ENCODE peak calls at places on chromosomes 4 and X, in six cellular contexts. U, I, P, M, N and Y are unnamed samples. For H3K27me3, the result is how much of the 10 kb centered on the place peaks cover.

GRCh38 chrX:24920769-24921168 is 95.0 kb downstream of the ARX start:
- DNase-seq in U (no peak), I (no peak), P (no peak), M (no peak), N (no peak), Y (no peak)

GRCh38 chr4:101393256-101393655 is 45.9 kb upstream of the PPP3CA start:
- DNase-seq in U (no peak), I (peak), P (no peak), M (no peak), N (no peak), Y (no peak)

GRCh38 chr4:126710935-126711334 is 921.8 kb upstream of the INTU start:
- DNase-seq in U (no peak), I (no peak), P (no peak), M (no peak), N (no peak), Y (no peak)

GRCh38 chrX:72314881-72315280 is 9.2 kb upstream of the CITED1 start:
- DNase-seq in U (no peak), I (no peak), P (no peak), M (no peak), N (no peak), Y (no peak)

GRCh38 chrX:136497556-136498048 is at the start of gene HTATSF1:
- DNase-seq in U (peak), I (no peak), P (no peak), M (no peak), N (no peak), Y (no peak)

GRCh38 chr4:141233673-141234072 is 13.0 kb downstream of the ZNF330 start:
- DNase-seq in U (no peak), I (no peak), P (no peak), M (no peak), N (no peak), Y (no peak)

GRCh38 chrX:1027133-1027532 is 185.3 kb downstream of the CRLF2 start:
- DNase-seq in U (no peak), I (no peak), P (no peak), M (no peak), N (no peak), Y (no peak)

GRCh38 chr4:18075823-18076433 is 54.4 kb upstream of the LCORL start:
- DNase-seq in U (no peak), I (peak), P (no peak), M (no peak), N (peak), Y (peak)

GRCh38 chr4:53640576-53641459 is 49.5 kb upstream of the LNX1 start:
- DNase-seq in U (peak), I (peak), P (no peak), M (no peak), N (no peak), Y (no peak)

GRCh38 chrX:18951032-18951431 is 32.9 kb downstream of the PHKA2 start:
- DNase-seq in U (no peak), I (peak), P (no peak), M (no peak), N (no peak), Y (no peak)

GRCh38 chr4:133145241-133145640 is 3.9 kb upstream of the PCDH10 start:
- DNase-seq in U (no peak), I (no peak), P (no peak), M (no peak), N (no peak), Y (no peak)

GRCh38 chr4:107838763-107839162 is 14.0 kb downstream of the SGMS2 start:
- DNase-seq in U (no peak), I (no peak), P (no peak), M (no peak), N (no peak), Y (no peak)

GRCh38 chr4:52368895-52369294 is 290.2 kb downstream of the USP46 start:
- DNase-seq in U (no peak), I (no peak), P (no peak), M (no peak), N (no peak), Y (no peak)

GRCh38 chr4:87117051-87117729 is 103.2 kb downstream of the KLHL8 start:
- DNase-seq in U (no peak), I (peak), P (no peak), M (no peak), N (no peak), Y (no peak)

GRCh38 chr4:11480683-11481082 is 52.0 kb upstream of the HS3ST1 start:
- DNase-seq in U (no peak), I (no peak), P (no peak), M (no peak), N (peak), Y (no peak)

GRCh38 chr4:102868153-102868781 is 525 bp upstream of the CISD2 start:
- DNase-seq in U (no peak), I (no peak), P (no peak), M (no peak), N (no peak), Y (no peak)

GRCh38 chrX:139783959-139784358 is 76.0 kb upstream of the MCF2 start:
- DNase-seq in U (no peak), I (no peak), P (no peak), M (no peak), N (no peak), Y (no peak)

GRCh38 chr4:14856076-14856926 is 146.0 kb upstream of the CPEB2 start:
- DNase-seq in U (no peak), I (peak), P (no peak), M (no peak), N (peak), Y (no peak)

GRCh38 chr4:166675411-166675810 is 558.9 kb downstream of the SPOCK3 start:
- DNase-seq in U (no peak), I (no peak), P (no peak), M (no peak), N (no peak), Y (no peak)

GRCh38 chr4:93771640-93772411 is 56.7 kb upstream of the ATOH1 start:
- DNase-seq in U (no peak), I (no peak), P (no peak), M (no peak), N (no peak), Y (no peak)

GRCh38 chr4:25552580-25553271 is 102.9 kb upstream of the SLC34A2 start:
- DNase-seq in U (no peak), I (peak), P (no peak), M (no peak), N (peak), Y (no peak)

GRCh38 chrX:64204701-64205440 is 637 bp downstream of the AMER1 start:
- DNase-seq in U (peak), I (peak), P (peak), M (peak), N (no peak), Y (no peak)

GRCh38 chrX:19513383-19513782 is 1.9 kb downstream of the MAP3K15 start:
- DNase-seq in U (no peak), I (peak), P (no peak), M (no peak), N (no peak), Y (no peak)

GRCh38 chrX:2897311-2897689 is 31.8 kb downstream of the ARSD start:
- DNase-seq in U (peak), I (no peak), P (no peak), M (no peak), N (no peak), Y (no peak)

DNA sequence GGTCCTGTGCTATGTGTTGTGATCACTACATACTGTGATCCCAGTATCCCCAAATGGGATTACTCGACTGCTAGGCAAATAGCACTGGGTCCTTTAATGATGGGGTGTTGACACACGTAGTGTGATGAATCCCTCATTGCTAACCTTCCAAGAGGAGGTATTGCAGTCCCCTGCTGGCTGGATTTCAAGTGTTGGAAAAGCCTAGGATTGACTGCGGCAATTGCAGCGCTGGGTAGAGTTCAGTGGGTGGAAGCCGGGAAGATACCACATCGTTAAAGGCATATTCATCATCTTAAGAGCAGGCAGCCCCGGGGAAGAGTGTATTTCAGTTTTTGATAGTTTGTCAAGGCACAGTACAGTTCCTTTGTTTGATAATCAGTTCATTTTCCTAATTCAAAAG is 159.9 kb downstream of the TRIML1 start:
- DNase-seq in U (peak), I (peak), P (no peak), M (no peak), N (no peak), Y (no peak)
- H3K27me3 ChIP-seq in U (under half), I (under half), P (under half), M (under half), N (under half), Y (under half)

DNA sequence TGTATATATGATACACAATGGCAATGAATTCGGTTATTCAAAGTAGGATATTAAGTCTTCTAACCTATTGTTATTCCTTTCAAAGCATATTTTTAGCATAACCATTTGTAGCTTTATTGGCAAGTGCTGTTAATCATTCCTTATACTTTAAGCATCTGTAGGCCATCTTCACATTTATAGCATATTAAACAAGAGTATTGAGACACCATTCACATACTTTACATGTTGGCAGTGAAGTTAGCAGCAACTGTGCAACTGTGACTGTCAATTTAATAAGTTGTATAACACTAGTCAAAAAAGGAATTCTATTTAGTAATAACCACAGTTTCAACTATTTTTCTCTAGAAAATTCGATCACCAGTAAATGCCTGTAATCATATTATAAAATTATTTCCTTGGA is 107.3 kb upstream of the MYOZ2 start:
- DNase-seq in U (no peak), I (no peak), P (no peak), M (no peak), N (no peak), Y (no peak)
- H3K27ac ChIP-seq in U (no peak), I (no peak), P (peak), M (peak), N (peak), Y (no peak)

GRCh38 chr4:118034061-118034785 is at the start of gene NDST3:
- DNase-seq in U (peak), I (peak), P (no peak), M (no peak), N (peak), Y (no peak)
- H3K27me3 ChIP-seq in U (under half), I (under half), P (under half), M (under half), N (half or more), Y (under half)

GRCh38 chr4:170464614-170465197 is 374.9 kb upstream of the AADAT start:
- DNase-seq in U (no peak), I (peak), P (no peak), M (no peak), N (no peak), Y (no peak)
- H3K27ac ChIP-seq in U (no peak), I (no peak), P (no peak), M (no peak), N (no peak), Y (no peak)

GRCh38 chr4:789571-790465 is 36.1 kb downstream of the CPLX1 start:
- DNase-seq in U (no peak), I (no peak), P (no peak), M (no peak), N (no peak), Y (no peak)

GRCh38 chr4:788006-788635 is 37.8 kb downstream of the CPLX1 start:
- DNase-seq in U (no peak), I (no peak), P (no peak), M (no peak), N (no peak), Y (no peak)

GRCh38 chr4:787561-787981 is 38.4 kb downstream of the CPLX1 start:
- DNase-seq in U (no peak), I (no peak), P (no peak), M (no peak), N (no peak), Y (no peak)

GRCh38 chr4:790466-790820 is 35.5 kb downstream of the CPLX1 start:
- DNase-seq in U (no peak), I (no peak), P (no peak), M (no peak), N (no peak), Y (no peak)

DNA sequence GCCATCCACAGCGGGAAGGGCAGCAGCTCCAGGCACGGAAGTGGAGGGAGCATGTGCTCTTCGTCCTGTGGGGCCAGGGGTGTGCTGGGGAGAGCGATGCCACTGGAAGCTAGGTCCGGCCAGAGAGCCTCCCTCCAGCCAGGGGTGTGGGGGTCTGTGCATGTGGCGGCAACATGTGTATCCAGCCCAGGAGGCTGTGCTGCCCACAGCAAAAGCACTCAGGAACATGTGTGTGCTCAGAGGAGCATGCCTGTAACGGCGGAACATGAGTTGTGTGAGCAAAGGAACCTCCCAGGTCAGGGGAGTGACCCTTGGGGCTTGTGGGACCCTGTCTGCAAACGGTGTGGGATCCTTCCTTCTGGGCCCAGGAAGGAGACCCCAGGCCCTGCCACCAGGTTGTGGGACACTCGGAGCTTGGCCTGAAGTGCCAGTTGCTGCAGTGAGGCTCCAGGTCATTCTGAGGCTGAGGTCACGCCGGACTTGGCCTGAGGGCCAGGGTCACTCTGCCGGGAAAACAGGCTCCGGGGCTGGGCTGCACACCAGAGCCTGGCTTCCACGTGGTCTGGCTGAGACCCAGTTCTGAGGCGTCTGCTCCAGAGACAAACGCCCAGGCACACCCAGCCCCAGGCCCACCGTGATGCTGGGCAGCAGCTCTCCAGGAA is 37.2 kb downstream of the CPLX1 start:
- DNase-seq in U (no peak), I (no peak), P (no peak), M (no peak), N (no peak), Y (no peak)
- H3K27me3 ChIP-seq in U (half or more), I (under half), P (under half), M (half or more), N (half or more), Y (under half)